ENCODE peak calls at places on chromosomes 3 and 15, in seven cellular contexts. One of them, this sample, is unnamed.

GRCh38 chr15:58441376-58442070 is 9.7 kb downstream of the LIPC start:
- DNase-seq in cardiac muscle cell: peak; percentile 70
- DNase-seq in GM23338: no peak
- DNase-seq in vagina: no peak
- DNase-seq in Panc1: no peak
- DNase-seq in uterus: no peak
- DNase-seq in A549: no peak
- DNase-seq in this sample: peak; percentile 50

GRCh38 chr3:29397406-29397805 is 116.5 kb downstream of the RBMS3 start:
- DNase-seq in cardiac muscle cell: no peak
- DNase-seq in GM23338: no peak
- DNase-seq in vagina: no peak
- DNase-seq in Panc1: no peak
- DNase-seq in uterus: no peak
- DNase-seq in A549: no peak
- DNase-seq in this sample: no peak

GRCh38 chr3:72447059-72447946 is 400.9 kb downstream of the SHQ1 start:
- DNase-seq in cardiac muscle cell: peak; percentile 95
- DNase-seq in GM23338: peak; percentile 92
- DNase-seq in vagina: no peak
- DNase-seq in Panc1: no peak
- DNase-seq in uterus: peak; percentile 88
- DNase-seq in A549: peak; percentile 66
- DNase-seq in this sample: peak; percentile 67

GRCh38 chr3:152113413-152113812 is 155.3 kb upstream of the MBNL1 start:
- DNase-seq in cardiac muscle cell: peak; percentile 40
- DNase-seq in GM23338: no peak
- DNase-seq in vagina: no peak
- DNase-seq in Panc1: no peak
- DNase-seq in uterus: no peak
- DNase-seq in A549: no peak
- DNase-seq in this sample: no peak

GRCh38 chr3:18402140-18402834 is 22.9 kb downstream of the SATB1 start:
- DNase-seq in cardiac muscle cell: no peak
- DNase-seq in GM23338: no peak
- DNase-seq in vagina: no peak
- DNase-seq in Panc1: no peak
- DNase-seq in uterus: no peak
- DNase-seq in A549: no peak
- DNase-seq in this sample: no peak

GRCh38 chr3:62142280-62142679 is 231.1 kb downstream of the FEZF2 start:
- DNase-seq in cardiac muscle cell: no peak
- DNase-seq in GM23338: no peak
- DNase-seq in vagina: no peak
- DNase-seq in Panc1: no peak
- DNase-seq in uterus: no peak
- DNase-seq in A549: no peak
- DNase-seq in this sample: no peak

GRCh38 chr3:15099364-15100098 is 583 bp upstream of the RBSN start:
- DNase-seq in cardiac muscle cell: no peak
- DNase-seq in GM23338: peak; percentile 37
- DNase-seq in vagina: no peak
- DNase-seq in Panc1: no peak
- DNase-seq in uterus: no peak
- DNase-seq in A549: no peak
- DNase-seq in this sample: no peak

GRCh38 chr15:31510003-31510402 is 183.4 kb downstream of the KLF13 start:
- DNase-seq in cardiac muscle cell: no peak
- DNase-seq in GM23338: no peak
- DNase-seq in vagina: peak; percentile 77
- DNase-seq in Panc1: no peak
- DNase-seq in uterus: no peak
- DNase-seq in A549: no peak
- DNase-seq in this sample: no peak

GRCh38 chr3:63625161-63625560 is 27.3 kb upstream of the SNTN start:
- DNase-seq in cardiac muscle cell: peak; percentile 64
- DNase-seq in GM23338: no peak
- DNase-seq in vagina: no peak
- DNase-seq in Panc1: no peak
- DNase-seq in uterus: no peak
- DNase-seq in A549: no peak
- DNase-seq in this sample: peak; percentile 94

GRCh38 chr15:74157868-74158827 is 15.4 kb upstream of the ISLR start:
- DNase-seq in cardiac muscle cell: no peak
- DNase-seq in GM23338: no peak
- DNase-seq in vagina: no peak
- DNase-seq in Panc1: no peak
- DNase-seq in uterus: no peak
- DNase-seq in A549: no peak
- DNase-seq in this sample: no peak

GRCh38 chr15:29134239-29134638 is 135.4 kb downstream of the NSMCE3 start:
- DNase-seq in cardiac muscle cell: no peak
- DNase-seq in GM23338: no peak
- DNase-seq in vagina: no peak
- DNase-seq in Panc1: no peak
- DNase-seq in uterus: no peak
- DNase-seq in A549: no peak
- DNase-seq in this sample: no peak

GRCh38 chr3:17775073-17775472 is 32.6 kb upstream of the TBC1D5 start:
- DNase-seq in cardiac muscle cell: no peak
- DNase-seq in GM23338: no peak
- DNase-seq in vagina: no peak
- DNase-seq in Panc1: no peak
- DNase-seq in uterus: no peak
- DNase-seq in A549: no peak
- DNase-seq in this sample: no peak

GRCh38 chr3:37501906-37502305 is 327.5 kb upstream of the LRRFIP2 start:
- DNase-seq in cardiac muscle cell: no peak
- DNase-seq in GM23338: no peak
- DNase-seq in vagina: no peak
- DNase-seq in Panc1: no peak
- DNase-seq in uterus: no peak
- DNase-seq in A549: no peak
- DNase-seq in this sample: no peak

GRCh38 chr3:99637381-99638111 is 848 bp upstream of the COL8A1 start:
- DNase-seq in cardiac muscle cell: peak; percentile 67
- DNase-seq in GM23338: peak; percentile 36
- DNase-seq in vagina: no peak
- DNase-seq in Panc1: peak; percentile 39
- DNase-seq in uterus: peak; percentile 37
- DNase-seq in A549: no peak
- DNase-seq in this sample: peak; percentile 80

GRCh38 chr15:52670087-52670486 is 9.1 kb downstream of the ATOSA start:
- DNase-seq in cardiac muscle cell: no peak
- DNase-seq in GM23338: no peak
- DNase-seq in vagina: no peak
- DNase-seq in Panc1: no peak
- DNase-seq in uterus: no peak
- DNase-seq in A549: no peak
- DNase-seq in this sample: no peak

GRCh38 chr15:75129788-75130187 is 71.9 kb upstream of the C15orf39 start:
- DNase-seq in cardiac muscle cell: no peak
- DNase-seq in GM23338: no peak
- DNase-seq in vagina: no peak
- DNase-seq in Panc1: no peak
- DNase-seq in uterus: no peak
- DNase-seq in A549: no peak
- DNase-seq in this sample: no peak

GRCh38 chr3:195441476-195441970 is 1.3 kb downstream of the ACAP2 start:
- DNase-seq in cardiac muscle cell: peak; percentile 17
- DNase-seq in GM23338: no peak
- DNase-seq in vagina: no peak
- DNase-seq in Panc1: no peak
- DNase-seq in uterus: no peak
- DNase-seq in A549: peak; percentile 58
- DNase-seq in this sample: no peak

GRCh38 chr3:156449712-156450574 is 105.0 kb downstream of the SSR3 start:
- DNase-seq in cardiac muscle cell: peak; percentile 56
- DNase-seq in GM23338: peak; percentile 72
- DNase-seq in vagina: no peak
- DNase-seq in Panc1: peak; percentile 12
- DNase-seq in uterus: no peak
- DNase-seq in A549: peak; percentile 28
- DNase-seq in this sample: peak; percentile 20

GRCh38 chr3:189914799-189915198 is 205.9 kb downstream of the P3H2 start:
- DNase-seq in cardiac muscle cell: peak; percentile 88
- DNase-seq in GM23338: no peak
- DNase-seq in vagina: no peak
- DNase-seq in Panc1: peak; percentile 76
- DNase-seq in uterus: no peak
- DNase-seq in A549: peak; percentile 23
- DNase-seq in this sample: peak; percentile 90

GRCh38 chr3:42055291-42055690 is 35.9 kb upstream of the TRAK1 start:
- DNase-seq in cardiac muscle cell: peak; percentile 77
- DNase-seq in GM23338: no peak
- DNase-seq in vagina: no peak
- DNase-seq in Panc1: no peak
- DNase-seq in uterus: no peak
- DNase-seq in A549: no peak
- DNase-seq in this sample: peak; percentile 65

GRCh38 chr3:110925804-110926203 is 145.8 kb upstream of the NECTIN3 start:
- DNase-seq in cardiac muscle cell: no peak
- DNase-seq in GM23338: no peak
- DNase-seq in vagina: no peak
- DNase-seq in Panc1: no peak
- DNase-seq in uterus: no peak
- DNase-seq in A549: no peak
- DNase-seq in this sample: no peak

GRCh38 chr3:23301817-23302216 is 98.7 kb downstream of the UBE2E2 start:
- DNase-seq in cardiac muscle cell: no peak
- DNase-seq in GM23338: no peak
- DNase-seq in vagina: no peak
- DNase-seq in Panc1: no peak
- DNase-seq in uterus: no peak
- DNase-seq in A549: no peak
- DNase-seq in this sample: no peak

GRCh38 chr3:197427013-197427412 is 128.6 kb upstream of the DLG1 start:
- DNase-seq in cardiac muscle cell: no peak
- DNase-seq in GM23338: no peak
- DNase-seq in vagina: no peak
- DNase-seq in Panc1: no peak
- DNase-seq in uterus: no peak
- DNase-seq in A549: no peak
- DNase-seq in this sample: peak; percentile 18

GRCh38 chr15:91915576-91915975 is 62.1 kb downstream of the SLCO3A1 start:
- DNase-seq in cardiac muscle cell: no peak
- DNase-seq in GM23338: no peak
- DNase-seq in vagina: no peak
- DNase-seq in Panc1: no peak
- DNase-seq in uterus: no peak
- DNase-seq in A549: no peak
- DNase-seq in this sample: no peak

GRCh38 chr3:138059261-138059660 is 49.3 kb downstream of the CLDN18 start:
- DNase-seq in cardiac muscle cell: no peak
- DNase-seq in GM23338: no peak
- DNase-seq in vagina: no peak
- DNase-seq in Panc1: no peak
- DNase-seq in uterus: no peak
- DNase-seq in A549: no peak
- DNase-seq in this sample: no peak

DNA sequence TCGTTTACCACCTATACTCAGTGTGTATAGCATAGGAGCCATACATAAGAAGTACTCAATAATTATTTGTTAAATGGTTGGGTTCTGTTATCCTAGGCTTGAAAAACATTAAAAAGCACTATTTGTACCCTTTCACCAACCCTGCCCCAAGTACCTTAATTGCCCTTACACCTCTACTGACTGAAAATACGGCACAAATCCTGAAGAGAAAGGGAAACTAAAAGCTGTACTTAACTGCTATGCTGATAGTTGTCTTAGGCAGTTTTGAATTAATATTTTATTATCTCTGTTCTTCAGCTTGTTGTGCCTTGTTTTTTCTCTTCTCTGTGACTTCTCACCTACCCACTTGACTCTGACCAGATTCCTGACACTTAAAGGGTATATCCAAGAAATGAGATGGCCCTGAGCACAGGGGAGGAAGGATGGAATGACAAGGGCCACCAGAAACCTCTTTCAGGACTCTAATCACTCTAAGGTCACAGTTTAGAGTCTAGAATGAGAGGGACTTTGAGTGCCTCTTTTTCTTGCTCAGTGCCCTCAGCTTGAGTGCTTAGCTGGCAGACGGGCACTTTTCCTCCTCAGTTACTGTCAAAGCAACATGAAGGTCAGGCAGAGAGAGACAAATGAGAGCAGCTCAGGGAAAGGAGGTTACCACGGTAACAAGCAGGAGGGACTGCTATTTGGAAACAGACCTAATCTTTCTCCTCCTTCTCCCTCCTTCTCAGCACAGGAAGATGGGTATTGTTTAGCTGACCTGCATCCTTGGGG is 136.5 kb downstream of the ZNF609 start:
- DNase-seq in cardiac muscle cell: peak; percentile 71
- DNase-seq in GM23338: peak; percentile 86
- DNase-seq in vagina: no peak
- DNase-seq in Panc1: no peak
- DNase-seq in uterus: peak; percentile 20
- DNase-seq in A549: no peak
- DNase-seq in this sample: peak; percentile 40
- H3K27ac ChIP-seq in cardiac muscle cell: peak overlapping the region; percentile 67
- H3K27ac ChIP-seq in GM23338: peak overlapping the region; percentile 4
- H3K27ac ChIP-seq in vagina: no peak overlapping the region
- H3K27ac ChIP-seq in Panc1: peak overlapping the region; percentile 23
- H3K27ac ChIP-seq in uterus: peak overlapping the region; percentile 60
- H3K27ac ChIP-seq in A549: peak overlapping the region; percentile 5
- H3K27ac ChIP-seq in this sample: no peak overlapping the region

GRCh38 chr15:25543156-25543555 is 104.3 kb upstream of the UBE3A start:
- DNase-seq in cardiac muscle cell: peak; percentile 24
- DNase-seq in GM23338: no peak
- DNase-seq in vagina: no peak
- DNase-seq in Panc1: no peak
- DNase-seq in uterus: peak; percentile 52
- DNase-seq in A549: no peak
- DNase-seq in this sample: no peak
- H3K27ac ChIP-seq in cardiac muscle cell: no peak overlapping the region
- H3K27ac ChIP-seq in GM23338: no peak overlapping the region
- H3K27ac ChIP-seq in vagina: no peak overlapping the region
- H3K27ac ChIP-seq in Panc1: no peak overlapping the region
- H3K27ac ChIP-seq in uterus: no peak overlapping the region
- H3K27ac ChIP-seq in A549: no peak overlapping the region
- H3K27ac ChIP-seq in this sample: no peak overlapping the region

DNA sequence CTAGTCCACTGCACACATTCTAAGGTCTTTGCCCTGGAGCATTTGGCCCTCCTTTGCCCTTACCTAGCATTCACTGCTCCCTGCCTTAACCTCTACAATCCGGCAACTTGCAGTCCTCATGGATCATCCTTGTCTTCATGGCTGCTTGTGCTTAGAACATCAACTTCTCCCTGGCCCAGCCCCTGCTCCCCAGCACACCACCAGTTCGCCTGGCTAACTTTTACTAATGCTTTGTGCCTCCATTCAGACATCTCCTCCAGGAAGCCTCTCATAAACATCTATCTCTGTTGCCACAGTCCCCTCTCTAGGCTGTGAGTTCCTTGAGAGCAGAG is 57.1 kb downstream of the AAGAB start:
- DNase-seq in cardiac muscle cell: no peak
- DNase-seq in GM23338: no peak
- DNase-seq in vagina: no peak
- DNase-seq in Panc1: no peak
- DNase-seq in uterus: no peak
- DNase-seq in A549: no peak
- DNase-seq in this sample: no peak
- H3K27ac ChIP-seq in cardiac muscle cell: no peak overlapping the region
- H3K27ac ChIP-seq in GM23338: no peak overlapping the region
- H3K27ac ChIP-seq in vagina: peak overlapping the region; percentile 66
- H3K27ac ChIP-seq in Panc1: peak overlapping the region; percentile 80
- H3K27ac ChIP-seq in uterus: peak overlapping the region; percentile 81
- H3K27ac ChIP-seq in A549: peak overlapping the region; percentile 65
- H3K27ac ChIP-seq in this sample: peak overlapping the region; percentile 30

GRCh38 chr15:85581495-85581894 is 201.1 kb downstream of the AKAP13 start:
- DNase-seq in cardiac muscle cell: peak; percentile 53
- DNase-seq in GM23338: no peak
- DNase-seq in vagina: no peak
- DNase-seq in Panc1: no peak
- DNase-seq in uterus: peak; percentile 38
- DNase-seq in A549: no peak
- DNase-seq in this sample: no peak
- H3K27ac ChIP-seq in cardiac muscle cell: no peak overlapping the region
- H3K27ac ChIP-seq in GM23338: no peak overlapping the region
- H3K27ac ChIP-seq in vagina: peak overlapping the region; percentile 87
- H3K27ac ChIP-seq in Panc1: no peak overlapping the region
- H3K27ac ChIP-seq in uterus: peak overlapping the region; percentile 91
- H3K27ac ChIP-seq in A549: peak overlapping the region; percentile 89
- H3K27ac ChIP-seq in this sample: no peak overlapping the region

This sample was measured in brain microvascular endothelial cell.